ENCODE peak calls at places on chromosomes 7 and 10, in nine cellular contexts. L is HFF-Myc; B is Karpas-422; O is activated naive CD8-positive, alpha-beta T cell treated with anti-CD3 and anti-CD28 coated beads, Interleukin-2, amount 10 ng/mL, durations not matched to agents 7 days and 5 days; H is effector memory CD8-positive, alpha-beta T cell; N is activated CD8-positive, alpha-beta memory T cell treated with anti-CD3 and anti-CD28 coated beads, Interleukin-2, amount 10 ng/mL, durations not matched to agents 7 days and 5 days; E is occipital lobe; Y is GM12865; C is tibial artery. A is an unnamed sample.

GRCh38 chr10:44854693-44855350 is 56.3 kb upstream of the TMEM72 start:
- DNase-seq in L (no peak), B (no peak), O (no peak), H (no peak), N (no peak), E (no peak), Y (no peak), C (no peak), A (no peak)

GRCh38 chr7:130154501-130155317 is 50.5 kb downstream of the TMEM209 start:
- DNase-seq in L (no peak), B (peak), O (no peak), H (no peak), N (no peak), E (no peak), Y (no peak), C (no peak), A (no peak)

GRCh38 chr10:43049081-43049551 is 27.8 kb upstream of the RET start:
- DNase-seq in L (no peak), B (no peak), O (peak), H (no peak), N (no peak), E (no peak), Y (no peak), C (peak), A (no peak)

GRCh38 chr10:88092975-88093374 is 229.6 kb downstream of the PTEN start:
- DNase-seq in L (no peak), B (no peak), O (no peak), H (peak), N (no peak), E (no peak), Y (peak), C (no peak), A (no peak)

GRCh38 chr7:146004805-146005204 is 111.8 kb upstream of the CNTNAP2 start:
- DNase-seq in L (no peak), B (no peak), O (no peak), H (no peak), N (no peak), E (no peak), Y (no peak), C (no peak), A (no peak)

GRCh38 chr7:46839651-46840050 is 742.3 kb downstream of the TNS3 start:
- DNase-seq in L (no peak), B (no peak), O (no peak), H (no peak), N (no peak), E (no peak), Y (no peak), C (no peak), A (no peak)

GRCh38 chr10:88129013-88129412 is 265.6 kb downstream of the PTEN start:
- DNase-seq in L (no peak), B (no peak), O (no peak), H (no peak), N (no peak), E (no peak), Y (no peak), C (no peak), A (no peak)

GRCh38 chr10:62451606-62451965 is 77.4 kb downstream of the ZNF365 start:
- DNase-seq in L (no peak), B (peak), O (no peak), H (no peak), N (no peak), E (no peak), Y (no peak), C (no peak), A (no peak)

GRCh38 chr10:88793747-88794299 is 8.7 kb upstream of the LIPM start:
- DNase-seq in L (no peak), B (no peak), O (no peak), H (no peak), N (no peak), E (no peak), Y (peak), C (no peak), A (peak)

GRCh38 chr10:46549171-46550075 is 7.0 kb downstream of the GPRIN2 start:
- DNase-seq in L (no peak), B (no peak), O (no peak), H (no peak), N (peak), E (no peak), Y (no peak), C (peak), A (no peak)

GRCh38 chr7:157702311-157703023 is 365.7 kb downstream of the DNAJB6 start:
- DNase-seq in L (no peak), B (no peak), O (peak), H (no peak), N (no peak), E (no peak), Y (no peak), C (peak), A (no peak)

GRCh38 chr10:31129261-31129660 is 97.6 kb upstream of the ZNF438 start:
- DNase-seq in L (peak), B (no peak), O (no peak), H (no peak), N (no peak), E (peak), Y (no peak), C (peak), A (no peak)

A was measured in amniotic stem cell.